ENCODE peak calls at places on chromosomes 5 and 9, in six cellular contexts. T is K562, L is GM12891, V is GM12878, S is HepG2, H is H1. X is an unnamed sample.

GRCh38 chr5:148091991-148092964 is 28.5 kb downstream of the SPINK5 start:
- DNase-seq in T (no peak), L (no peak), V (no peak), S (no peak), H (no peak), X (no peak)

GRCh38 chr5:31470608-31471007 is 61.3 kb downstream of the DROSHA start:
- DNase-seq in T (peak), L (no peak), V (no peak), S (no peak), H (no peak), X (no peak)

GRCh38 chr9:18606281-18606680 is 132.3 kb downstream of the ADAMTSL1 start:
- DNase-seq in T (no peak), L (no peak), V (no peak), S (no peak), H (no peak), X (no peak)

GRCh38 chr5:114010362-114010761 is 351.5 kb upstream of the KCNN2 start:
- DNase-seq in T (no peak), L (no peak), V (no peak), S (no peak), H (no peak), X (no peak)

GRCh38 chr9:80797841-80798688 is 891.3 kb downstream of the TLE1 start:
- DNase-seq in T (no peak), L (no peak), V (no peak), S (no peak), H (no peak), X (no peak)

GRCh38 chr9:132857601-132858342 is 20.3 kb downstream of the AK8 start:
- DNase-seq in T (peak), L (no peak), V (no peak), S (no peak), H (no peak), X (no peak)

GRCh38 chr9:89534888-89535287 is 37.0 kb upstream of the SEMA4D start:
- DNase-seq in T (no peak), L (no peak), V (no peak), S (no peak), H (no peak), X (no peak)

GRCh38 chr9:80871596-80871995 is 817.8 kb downstream of the TLE1 start:
- DNase-seq in T (no peak), L (no peak), V (no peak), S (no peak), H (no peak), X (no peak)

GRCh38 chr5:167998148-167998767 is 293.2 kb upstream of the WWC1 start:
- DNase-seq in T (no peak), L (no peak), V (no peak), S (no peak), H (no peak), X (no peak)

GRCh38 chr5:14580037-14581034 is 1.3 kb upstream of the OTULINL start:
- DNase-seq in T (no peak), L (no peak), V (no peak), S (no peak), H (no peak), X (no peak)

GRCh38 chr9:72579880-72580570 is 58.6 kb downstream of the TMC1 start:
- DNase-seq in T (peak), L (no peak), V (no peak), S (no peak), H (no peak), X (no peak)

GRCh38 chr9:130444565-130445221 is at the start of gene ASS1:
- DNase-seq in T (peak), L (no peak), V (no peak), S (peak), H (no peak), X (no peak)

GRCh38 chr5:78514427-78515345 is 133.9 kb downstream of the LHFPL2 start:
- DNase-seq in T (no peak), L (no peak), V (no peak), S (no peak), H (no peak), X (no peak)

GRCh38 chr5:54663876-54664275 is 146.3 kb downstream of the SNX18 start:
- DNase-seq in T (no peak), L (no peak), V (no peak), S (no peak), H (no peak), X (no peak)

GRCh38 chr5:1564182-1564748 is 40.5 kb upstream of the LPCAT1 start:
- DNase-seq in T (peak), L (no peak), V (no peak), S (peak), H (no peak), X (no peak)

GRCh38 chr5:1563051-1563461 is 39.3 kb upstream of the LPCAT1 start:
- DNase-seq in T (no peak), L (no peak), V (no peak), S (no peak), H (no peak), X (no peak)

GRCh38 chr5:1562599-1562998 is 38.8 kb upstream of the LPCAT1 start:
- DNase-seq in T (no peak), L (no peak), V (no peak), S (no peak), H (no peak), X (no peak)

GRCh38 chr5:1564824-1565736 is 41.3 kb upstream of the LPCAT1 start:
- DNase-seq in T (peak), L (no peak), V (no peak), S (peak), H (no peak), X (no peak)

DNA sequence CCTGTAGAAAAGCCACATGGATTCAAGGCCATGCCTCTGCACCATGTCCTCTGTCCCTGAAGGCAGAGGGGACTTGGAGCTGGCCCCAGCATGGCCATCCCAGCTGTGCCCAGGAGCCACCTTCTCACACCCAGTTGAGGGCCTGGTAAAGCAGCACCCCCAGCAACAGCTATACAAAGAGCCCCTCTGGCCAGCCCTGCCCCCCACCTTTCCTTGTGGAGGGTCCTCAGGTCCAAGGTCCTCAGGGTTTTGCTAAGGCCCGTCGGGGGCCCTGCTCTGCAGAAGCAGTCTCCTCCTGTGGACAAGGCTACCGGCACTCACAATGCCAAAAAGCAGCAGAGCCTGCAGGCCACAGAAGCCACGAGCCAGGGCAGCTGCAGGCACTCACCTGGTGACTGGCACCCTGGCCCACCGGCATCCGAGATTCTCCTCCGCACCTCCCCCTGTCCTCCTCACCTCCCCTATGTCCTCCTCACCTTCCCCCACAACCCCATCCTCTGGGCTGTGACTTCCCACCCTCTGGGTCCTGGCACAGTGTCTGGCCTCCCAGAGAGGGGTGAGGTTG is 39.9 kb upstream of the LPCAT1 start:
- DNase-seq in T (peak), L (no peak), V (no peak), S (no peak), H (no peak), X (no peak)
- TF ChIP-seq TAF1 in T (no peak), L (no peak), V (no peak), S (no peak), H (no peak), X (no peak)

GRCh38 chr9:136687721-136688223 is 515 bp upstream of the AGPAT2 start:
- DNase-seq in T (peak), L (no peak), V (no peak), S (no peak), H (no peak), X (no peak)
- TF ChIP-seq POLR2A in T (no peak), L (no peak), V (no peak), S (no peak), H (no peak), X (no peak)

GRCh38 chr5:39138182-39138487 is 63.9 kb upstream of the RICTOR start:
- DNase-seq in T (no peak), L (no peak), V (no peak), S (no peak), H (no peak), X (no peak)
- TF ChIP-seq TAF1 in T (no peak), L (no peak), V (no peak), S (no peak), H (no peak), X (no peak)

GRCh38 chr5:86613459-86613858 is 4.3 kb upstream of the COX7C start:
- DNase-seq in T (no peak), L (no peak), V (no peak), S (no peak), H (no peak), X (no peak)

GRCh38 chr5:86617309-86617755 is 409 bp upstream of the COX7C start:
- DNase-seq in T (peak), L (no peak), V (no peak), S (no peak), H (no peak), X (no peak)

GRCh38 chr5:86623785-86624483 is 6.2 kb downstream of the COX7C start:
- DNase-seq in T (peak), L (no peak), V (no peak), S (no peak), H (no peak), X (no peak)

GRCh38 chr5:86617756-86618577 is at the start of gene COX7C:
- DNase-seq in T (peak), L (peak), V (peak), S (peak), H (peak), X (peak)
- TF ChIP-seq POLR2A in T (peak), L (peak), V (peak), S (peak), H (peak), X (peak)

DNA sequence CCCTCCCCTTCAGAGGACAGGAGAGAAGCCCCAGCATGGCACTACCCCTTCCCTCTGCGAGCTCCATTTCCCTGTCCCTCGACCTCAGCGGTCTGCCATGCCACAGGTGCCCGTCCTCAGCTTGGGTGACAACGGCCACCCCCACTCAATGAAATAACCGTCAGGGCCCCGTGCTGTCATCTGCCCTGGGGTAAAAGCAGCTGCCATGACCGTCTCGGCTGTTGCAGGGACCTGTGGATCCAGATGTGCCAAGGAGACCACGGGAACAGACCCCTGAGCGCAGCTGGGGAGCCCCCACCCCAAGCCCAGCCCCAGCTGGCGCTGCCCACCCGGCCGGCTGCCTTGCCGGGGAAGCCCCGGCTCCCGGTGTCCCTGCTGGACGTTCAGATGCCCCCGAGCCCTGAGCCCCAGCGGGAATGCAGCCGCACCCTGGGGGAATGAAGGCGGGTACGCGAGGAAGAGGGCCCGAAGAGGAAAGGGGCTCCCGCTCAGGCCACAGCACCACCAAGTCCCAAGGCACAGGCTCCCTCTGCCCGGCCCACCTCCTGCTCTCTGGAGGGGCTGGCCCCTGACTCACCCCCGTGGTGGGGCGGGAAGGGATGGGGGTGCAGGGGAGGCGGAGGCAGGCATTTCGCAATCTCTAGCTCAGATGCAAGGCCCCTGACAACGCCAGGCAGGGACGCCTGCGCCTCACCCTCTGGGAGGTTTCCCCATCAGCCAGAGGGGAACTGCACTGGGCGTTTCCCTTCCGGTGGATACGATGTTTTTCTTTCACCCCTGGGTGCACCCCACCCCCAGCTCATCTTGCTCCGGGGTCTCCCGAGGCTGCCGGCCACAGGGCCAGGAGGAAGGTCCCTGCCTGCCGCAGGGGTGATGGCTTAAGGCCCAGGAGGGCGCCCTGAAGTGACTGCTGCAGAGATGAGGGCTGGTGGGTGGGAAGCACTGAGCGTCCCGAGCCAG is 49.2 kb downstream of the NACC2 start:
- DNase-seq in T (no peak), L (peak), V (no peak), S (no peak), H (no peak), X (peak)
- TF ChIP-seq TAF1 in T (no peak), L (no peak), V (no peak), S (no peak), H (no peak), X (no peak)

DNA sequence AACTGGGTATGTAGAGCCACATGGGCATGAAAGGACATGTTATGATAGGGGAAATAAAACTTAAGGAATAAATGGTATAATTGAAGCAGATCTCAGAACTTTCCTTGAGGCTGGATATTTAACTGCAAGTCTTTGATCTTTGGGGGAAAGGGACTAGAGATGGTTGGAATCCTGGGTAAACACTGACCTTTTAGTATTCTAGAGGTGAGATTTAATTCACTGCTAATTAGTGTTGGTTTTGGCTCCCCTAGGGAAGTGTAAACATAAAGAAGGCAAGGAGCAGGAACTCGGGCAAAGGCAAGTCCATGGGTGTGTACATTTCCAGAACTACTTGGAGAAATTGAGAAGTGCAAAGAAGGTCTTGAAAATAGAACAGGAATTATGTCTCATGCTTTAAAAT is 16.6 kb downstream of the NIM1K start:
- DNase-seq in T (no peak), L (no peak), V (no peak), S (no peak), H (no peak), X (no peak)
- TF ChIP-seq POLR2A in T (no peak), L (no peak), V (no peak), S (no peak), H (no peak), X (no peak)

DNA sequence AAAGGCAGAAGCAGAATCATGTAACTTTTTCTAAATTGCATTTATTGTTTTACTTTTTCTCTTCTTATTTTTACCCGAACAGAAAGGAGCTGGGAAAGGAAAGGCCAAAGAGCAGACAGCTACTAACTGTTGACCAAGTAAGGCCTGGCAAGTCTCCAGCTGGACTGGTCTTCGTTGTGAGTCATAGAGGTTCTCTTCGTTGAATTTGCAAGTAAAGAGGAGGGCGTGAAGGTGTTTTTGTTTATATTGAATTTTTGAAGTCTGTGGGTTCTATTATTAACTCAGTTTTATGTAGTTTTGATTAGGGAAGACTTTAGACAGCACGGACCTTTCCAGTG is 416.5 kb upstream of the CCNH start:
- DNase-seq in T (no peak), L (no peak), V (no peak), S (peak), H (no peak), X (no peak)
- TF ChIP-seq TAF1 in T (no peak), L (no peak), V (no peak), S (no peak), H (no peak), X (no peak)

GRCh38 chr5:150901446-150901845 is 3.3 kb downstream of the ZNF300 start:
- DNase-seq in T (no peak), L (no peak), V (no peak), S (no peak), H (no peak), X (no peak)

GRCh38 chr5:150905312-150905683 is 518 bp upstream of the ZNF300 start:
- DNase-seq in T (peak), L (no peak), V (no peak), S (no peak), H (no peak), X (no peak)

GRCh38 chr5:150904479-150905311 is at the start of gene ZNF300:
- DNase-seq in T (peak), L (no peak), V (peak), S (peak), H (peak), X (no peak)
- TF ChIP-seq POLR2A in T (peak), L (no peak), V (peak), S (peak), H (no peak), X (no peak)

DNA sequence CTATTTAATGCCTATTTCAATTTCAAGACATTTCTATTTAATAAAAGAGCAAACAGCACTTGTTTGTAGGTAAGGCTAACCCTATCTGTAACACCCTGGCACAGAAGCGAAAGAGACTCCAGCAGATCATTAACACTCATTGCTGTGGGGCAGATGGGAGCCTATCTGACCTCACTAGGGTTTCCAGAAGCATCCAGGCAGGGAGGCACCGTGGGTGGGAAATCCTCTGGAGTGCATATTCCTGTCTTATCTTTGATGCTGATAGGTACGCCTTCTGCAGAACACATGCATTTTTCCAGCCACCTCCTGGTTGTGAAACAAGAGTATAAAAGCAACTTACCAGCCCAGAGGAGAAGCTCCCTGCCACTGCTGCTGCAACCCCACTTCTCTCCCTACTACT is 233.7 kb downstream of the GLIS3 start:
- DNase-seq in T (no peak), L (no peak), V (no peak), S (no peak), H (no peak), X (no peak)
- TF ChIP-seq TAF1 in T (no peak), L (no peak), V (no peak), S (no peak), H (no peak), X (no peak)

GRCh38 chr5:40204157-40204556 is 475.6 kb upstream of the PTGER4 start:
- DNase-seq in T (no peak), L (no peak), V (no peak), S (no peak), H (no peak), X (no peak)

GRCh38 chr5:40198736-40199135 is 481.0 kb upstream of the PTGER4 start:
- DNase-seq in T (no peak), L (no peak), V (no peak), S (no peak), H (no peak), X (no peak)

GRCh38 chr5:40206030-40206429 is 473.7 kb upstream of the PTGER4 start:
- DNase-seq in T (no peak), L (no peak), V (no peak), S (no peak), H (no peak), X (no peak)

GRCh38 chr5:40202852-40203440 is 476.8 kb upstream of the PTGER4 start:
- DNase-seq in T (no peak), L (no peak), V (no peak), S (no peak), H (no peak), X (no peak)
- TF ChIP-seq POLR2A in T (no peak), L (no peak), V (no peak), S (no peak), H (no peak), X (no peak)